ENCODE peak calls at places on chromosomes 6 and 20, in nine cellular contexts. G is cardiac fibroblast; Y is posterior cingulate gyrus; F is GM12891; S is nephron progenitor cell; M is HT-29; O is DMS79 treated with DMSO at 0.1 percent for 48 hours; Q is mesendoderm; H is stimulated activated CD4-positive, alpha-beta T cell treated with anti-CD3 and anti-CD28 coated beads, Interleukin-4, amount 100 ng/mL, for 24 hours. X is an unnamed sample.

GRCh38 chr6:114430534-114431124 is 87.8 kb upstream of the HS3ST5 start:
- DNase-seq in M (no peak), Y (no peak), O (no peak), S (peak), F (no peak), G (no peak), H (no peak), Q (peak), X (peak)

GRCh38 chr6:154331750-154332149 is 24.9 kb downstream of the IPCEF1 start:
- DNase-seq in O (no peak), S (no peak), Y (no peak), Q (no peak), F (no peak), M (no peak), H (no peak), G (no peak), X (no peak)

GRCh38 chr6:134464690-134465411 is 146.9 kb upstream of the SGK1 start:
- DNase-seq in Y (no peak), G (peak), Q (peak), H (no peak), F (no peak), S (no peak), M (no peak), O (no peak), X (no peak)

GRCh38 chr6:147127587-147127986 is 76.6 kb upstream of the STXBP5 start:
- DNase-seq in S (no peak), O (no peak), Y (no peak), H (no peak), F (no peak), G (no peak), Q (no peak), M (no peak), X (no peak)

GRCh38 chr6:148557796-148558457 is 188.9 kb upstream of the UST start:
- DNase-seq in Y (no peak), S (no peak), F (no peak), G (peak), Q (peak), H (no peak), M (no peak), O (no peak), X (no peak)

GRCh38 chr6:3841711-3842565 is 7.2 kb upstream of the FAM50B start:
- DNase-seq in Q (no peak), S (no peak), G (peak), H (no peak), F (no peak), M (no peak), O (no peak), Y (no peak), X (no peak)

GRCh38 chr6:157586088-157586414 is 205.1 kb downstream of the ZDHHC14 start:
- DNase-seq in M (no peak), Y (no peak), G (no peak), Q (no peak), O (no peak), F (no peak), S (no peak), H (no peak), X (peak)

GRCh38 chr20:48294942-48295341 is 509.7 kb upstream of the SULF2 start:
- DNase-seq in F (no peak), G (no peak), M (no peak), H (no peak), S (no peak), Q (peak), Y (no peak), O (no peak), X (no peak)

GRCh38 chr6:24991748-24992467 is 56.1 kb upstream of the RIPOR2 start:
- DNase-seq in Q (peak), F (peak), H (peak), S (peak), Y (no peak), O (peak), G (peak), M (peak), X (peak)

GRCh38 chr6:122726649-122727048 is 52.9 kb upstream of the FABP7 start:
- DNase-seq in O (no peak), M (peak), G (peak), H (no peak), Y (no peak), F (no peak), S (peak), Q (peak), X (peak)

GRCh38 chr20:50930139-50931047 is 844 bp downstream of the ADNP start:
- DNase-seq in O (no peak), Y (no peak), Q (no peak), M (peak), H (peak), G (no peak), S (peak), F (no peak), X (peak)

GRCh38 chr6:37680668-37681067 is 17.0 kb downstream of the MDGA1 start:
- DNase-seq in H (no peak), Q (peak), O (no peak), M (no peak), G (no peak), F (no peak), Y (peak), S (no peak), X (no peak)

GRCh38 chr6:157050537-157051280 is 272.6 kb downstream of the TMEM242 start:
- DNase-seq in S (no peak), G (peak), M (no peak), Q (no peak), Y (no peak), F (no peak), O (no peak), H (no peak), X (no peak)

GRCh38 chr6:43608310-43608763 is 20.7 kb downstream of the GTPBP2 start:
- DNase-seq in M (peak), G (peak), H (peak), Q (peak), O (peak), S (peak), F (peak), Y (peak), X (peak)

GRCh38 chr6:168684471-168684870 is 243.5 kb downstream of the SMOC2 start:
- DNase-seq in M (no peak), Q (no peak), F (no peak), H (no peak), O (no peak), Y (no peak), S (no peak), G (no peak), X (no peak)

GRCh38 chr6:140879861-140880260 is 1252.9 kb upstream of the GJE1 start:
- DNase-seq in G (peak), Q (no peak), F (no peak), M (no peak), O (no peak), H (no peak), Y (no peak), S (no peak), X (no peak)

GRCh38 chr6:1586256-1586655 is 23.5 kb upstream of the FOXC1 start:
- DNase-seq in G (no peak), O (no peak), Y (no peak), Q (no peak), F (no peak), H (no peak), M (no peak), S (no peak), X (no peak)

GRCh38 chr20:5136096-5136495 is 9.3 kb downstream of the CDS2 start:
- DNase-seq in O (no peak), Y (no peak), F (no peak), G (no peak), M (no peak), H (no peak), S (no peak), Q (peak), X (peak)